ENCODE peak calls at places on chromosome 1, in seven cellular contexts. F is EL; H is SK-N-SH; J is stimulated activated CD4-positive, alpha-beta T cell treated with anti-CD3 and anti-CD28 coated beads, Interleukin-1b, Interleukin-23, amount 100 ng/mL, for 4 hours; T is NCI-H1092; B is HEK293T; Z is GM20000. X is an unnamed sample.

GRCh38 chr1:53155534-53155933 is 13.1 kb upstream of the SLC1A7 start:
- DNase-seq in F (no peak), H (no peak), J (no peak), T (no peak), B (no peak), Z (no peak), X (no peak)

GRCh38 chr1:229552732-229553131 is 5.8 kb downstream of the ABCB10 start:
- DNase-seq in F (no peak), H (no peak), J (no peak), T (no peak), B (no peak), Z (no peak), X (no peak)

GRCh38 chr1:147613506-147613905 is 56.8 kb downstream of the ACP6 start:
- DNase-seq in F (no peak), H (no peak), J (no peak), T (peak), B (no peak), Z (no peak), X (no peak)

GRCh38 chr1:55081188-55081904 is 42.0 kb downstream of the PCSK9 start:
- DNase-seq in F (peak), H (no peak), J (no peak), T (no peak), B (no peak), Z (no peak), X (no peak)

GRCh38 chr1:59100975-59101374 is 195.9 kb upstream of the FGGY start:
- DNase-seq in F (peak), H (no peak), J (no peak), T (no peak), B (no peak), Z (no peak), X (no peak)

GRCh38 chr1:39653546-39654031 is 14.1 kb upstream of the HEYL start:
- DNase-seq in F (peak), H (peak), J (peak), T (peak), B (peak), Z (peak), X (peak)

GRCh38 chr1:151494741-151495281 is 16.4 kb upstream of the CGN start:
- DNase-seq in F (peak), H (no peak), J (no peak), T (no peak), B (no peak), Z (no peak), X (no peak)

GRCh38 chr1:92953491-92953890 is 7.8 kb downstream of the DIPK1A start:
- DNase-seq in F (no peak), H (no peak), J (no peak), T (no peak), B (no peak), Z (peak), X (no peak)

GRCh38 chr1:244231572-244232315 is 180.7 kb downstream of the ZBTB18 start:
- DNase-seq in F (peak), H (peak), J (no peak), T (peak), B (no peak), Z (no peak), X (no peak)

GRCh38 chr1:8463144-8463927 is 145.4 kb downstream of the SLC45A1 start:
- DNase-seq in F (peak), H (peak), J (no peak), T (peak), B (no peak), Z (no peak), X (peak)

GRCh38 chr1:44354268-44354839 is 703 bp downstream of the ERI3 start:
- DNase-seq in F (peak), H (no peak), J (no peak), T (no peak), B (no peak), Z (no peak), X (no peak)

GRCh38 chr1:167095368-167095767 is 1.5 kb downstream of the STYXL2 start:
- DNase-seq in F (peak), H (peak), J (no peak), T (no peak), B (no peak), Z (no peak), X (peak)